ENCODE peak calls at places on chromosome 11, in nine cellular contexts. H is ovary; Y is CD8-positive, alpha-beta memory T cell; I is cardiac muscle cell; U is CD4-positive, alpha-beta memory T cell; P is IMR-90; T is MM.1S; W is heart left ventricle; Z is neural progenitor cell. R is an unnamed sample.

GRCh38 chr11:43924112-43924855 is 18.2 kb upstream of the C11orf96 start:
- DNase-seq in H (peak), Y (no peak), I (no peak), U (no peak), P (no peak), T (no peak), W (no peak), Z (no peak), R (no peak)

GRCh38 chr11:69825941-69826340 is 6.7 kb upstream of the FGF3 start:
- DNase-seq in H (no peak), Y (no peak), I (no peak), U (no peak), P (no peak), T (no peak), W (no peak), Z (no peak), R (no peak)

GRCh38 chr11:79440451-79441158 is at the start of gene TENM4:
- DNase-seq in H (peak), Y (no peak), I (peak), U (no peak), P (peak), T (peak), W (peak), Z (peak), R (peak)

GRCh38 chr11:86477495-86478155 is 102.9 kb downstream of the CCDC81 start:
- DNase-seq in H (peak), Y (no peak), I (no peak), U (no peak), P (peak), T (no peak), W (peak), Z (no peak), R (no peak)

GRCh38 chr11:126118806-126119205 is 56.1 kb upstream of the CDON start:
- DNase-seq in H (no peak), Y (no peak), I (no peak), U (no peak), P (no peak), T (no peak), W (no peak), Z (no peak), R (no peak)

GRCh38 chr11:113118104-113118503 is 156.9 kb downstream of the NCAM1 start:
- DNase-seq in H (no peak), Y (no peak), I (no peak), U (no peak), P (no peak), T (no peak), W (no peak), Z (no peak), R (no peak)

GRCh38 chr11:80390546-80390945 is 949.7 kb upstream of the TENM4 start:
- DNase-seq in H (no peak), Y (no peak), I (no peak), U (no peak), P (no peak), T (no peak), W (no peak), Z (no peak), R (no peak)

GRCh38 chr11:34135439-34135838 is 30.0 kb downstream of the NAT10 start:
- DNase-seq in H (no peak), Y (no peak), I (no peak), U (no peak), P (no peak), T (no peak), W (no peak), Z (no peak), R (no peak)

GRCh38 chr11:69721745-69722144 is 17.9 kb upstream of the FGF19 start:
- DNase-seq in H (no peak), Y (no peak), I (no peak), U (no peak), P (no peak), T (no peak), W (no peak), Z (peak), R (no peak)

GRCh38 chr11:124793466-124794278 is 6.5 kb downstream of the MSANTD2 start:
- DNase-seq in H (no peak), Y (no peak), I (peak), U (no peak), P (peak), T (peak), W (no peak), Z (peak), R (no peak)

GRCh38 chr11:70483077-70483861 is 84.9 kb downstream of the CTTN start:
- DNase-seq in H (no peak), Y (no peak), I (peak), U (no peak), P (peak), T (no peak), W (peak), Z (no peak), R (no peak)

GRCh38 chr11:81497202-81497804 is 1236.4 kb downstream of the FAM181B start:
- DNase-seq in H (no peak), Y (no peak), I (peak), U (no peak), P (peak), T (peak), W (no peak), Z (peak), R (no peak)

GRCh38 chr11:63508009-63508408 is 2.1 kb downstream of the LGALS12 start:
- DNase-seq in H (no peak), Y (no peak), I (peak), U (no peak), P (no peak), T (peak), W (peak), Z (peak), R (no peak)

GRCh38 chr11:63503492-63503891 is 2.4 kb upstream of the LGALS12 start:
- DNase-seq in H (no peak), Y (no peak), I (no peak), U (no peak), P (no peak), T (no peak), W (no peak), Z (no peak), R (no peak)

GRCh38 chr11:63504933-63505586 is 824 bp upstream of the LGALS12 start:
- DNase-seq in H (no peak), Y (no peak), I (no peak), U (no peak), P (no peak), T (no peak), W (no peak), Z (no peak), R (no peak)

GRCh38 chr11:63504054-63504453 is 1.8 kb upstream of the LGALS12 start:
- DNase-seq in H (no peak), Y (no peak), I (no peak), U (no peak), P (no peak), T (no peak), W (no peak), Z (no peak), R (no peak)

GRCh38 chr11:63505857-63506528 is at the start of gene LGALS12:
- DNase-seq in H (no peak), Y (no peak), I (no peak), U (no peak), P (no peak), T (no peak), W (no peak), Z (no peak), R (no peak)
- H3K4me3 ChIP-seq in H (no peak), Y (no peak), I (no peak), U (no peak), P (no peak), T (no peak), W (peak), Z (no peak), R (no peak)

DNA sequence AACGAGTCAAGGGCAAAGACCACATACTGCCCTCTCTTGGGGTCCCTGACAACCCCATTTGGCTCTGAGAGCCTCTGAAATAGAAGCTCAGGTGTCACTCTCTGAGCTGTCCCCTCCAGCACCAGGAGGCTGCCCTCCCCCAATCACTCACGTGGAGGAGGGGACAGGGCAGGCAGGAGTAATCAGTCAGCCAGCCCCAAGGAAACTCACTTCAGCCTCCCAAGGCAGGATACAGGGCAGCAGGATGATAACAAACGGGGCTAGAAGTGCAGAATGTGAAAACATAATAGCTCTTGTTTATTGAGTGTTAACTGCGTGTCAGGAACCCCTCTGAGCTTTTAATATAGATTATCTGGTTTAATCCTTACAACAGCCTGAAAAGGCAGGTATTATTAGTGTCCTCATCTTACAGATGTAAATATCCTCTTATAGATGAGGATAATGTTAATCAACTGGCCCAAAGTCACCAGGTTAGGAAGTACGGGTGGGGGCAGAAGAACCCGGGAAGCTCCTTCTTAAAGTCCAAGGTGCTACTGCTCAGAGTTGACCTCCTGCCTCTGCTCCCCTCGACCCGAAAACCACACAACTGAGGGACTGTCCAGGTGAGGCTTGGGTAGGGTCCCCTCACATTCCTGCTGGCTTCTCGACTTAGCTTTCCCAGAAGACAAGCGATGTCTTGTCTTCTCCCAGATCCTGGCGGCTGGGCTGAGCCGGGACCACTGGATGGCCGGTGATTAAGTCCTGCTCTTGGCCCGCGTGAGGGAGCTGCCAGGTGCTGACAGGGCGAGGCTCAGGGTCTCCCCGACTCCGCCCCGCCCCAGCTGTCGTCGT is 2.7 kb downstream of the CHRM4 start:
- DNase-seq in H (no peak), Y (no peak), I (peak), U (no peak), P (no peak), T (no peak), W (no peak), Z (peak), R (no peak)
- H3K4me3 ChIP-seq in H (no peak), Y (no peak), I (peak), U (no peak), P (no peak), T (peak), W (peak), Z (peak), R (peak)

GRCh38 chr11:14299921-14300320 is 59.1 kb downstream of the RRAS2 start:
- DNase-seq in H (no peak), Y (no peak), I (no peak), U (no peak), P (no peak), T (no peak), W (no peak), Z (no peak), R (no peak)

GRCh38 chr11:14305649-14306048 is 53.3 kb downstream of the RRAS2 start:
- DNase-seq in H (no peak), Y (no peak), I (no peak), U (no peak), P (no peak), T (no peak), W (no peak), Z (no peak), R (no peak)

GRCh38 chr11:14304601-14305000 is 54.4 kb downstream of the RRAS2 start:
- DNase-seq in H (no peak), Y (no peak), I (peak), U (no peak), P (no peak), T (no peak), W (no peak), Z (peak), R (no peak)

GRCh38 chr11:14306481-14306880 is 52.5 kb downstream of the RRAS2 start:
- DNase-seq in H (no peak), Y (no peak), I (no peak), U (no peak), P (no peak), T (no peak), W (no peak), Z (peak), R (no peak)

DNA sequence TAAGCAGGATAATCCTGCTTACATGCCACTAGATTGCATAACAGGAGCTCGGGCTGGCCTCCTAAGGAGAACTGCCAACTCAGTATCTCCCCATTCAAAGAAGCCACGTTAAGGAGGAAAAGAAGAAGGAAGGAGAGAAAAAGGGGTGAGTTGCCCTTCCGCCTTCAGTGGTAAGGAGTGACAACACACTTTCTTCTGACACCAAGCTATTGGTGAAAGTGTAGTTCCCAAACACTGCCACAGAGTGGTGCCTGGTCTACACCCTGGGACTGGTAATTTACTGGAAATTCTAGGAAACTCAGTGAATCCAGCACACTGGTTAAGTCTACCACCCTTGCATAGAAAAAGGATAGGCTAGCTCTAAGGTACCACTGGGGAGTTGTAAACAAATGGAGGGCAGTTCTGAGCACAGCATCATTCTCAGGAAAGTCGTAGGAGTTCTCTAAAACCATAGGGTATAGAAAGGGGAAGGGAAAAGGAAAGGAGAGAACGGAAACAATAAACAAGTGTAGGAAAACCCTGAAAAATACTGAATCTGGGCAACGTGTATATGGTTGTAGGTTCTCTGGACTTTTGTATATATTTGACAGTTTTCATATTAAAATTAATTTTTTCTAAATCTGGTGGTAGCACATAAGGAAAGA is 58.2 kb downstream of the RRAS2 start:
- DNase-seq in H (peak), Y (peak), I (peak), U (no peak), P (peak), T (peak), W (peak), Z (peak), R (no peak)
- H3K4me3 ChIP-seq in H (no peak), Y (no peak), I (no peak), U (no peak), P (no peak), T (no peak), W (no peak), Z (no peak), R (no peak)

GRCh38 chr11:65227879-65228278 is 33.9 kb upstream of the POLA2 start:
- DNase-seq in H (no peak), Y (no peak), I (no peak), U (no peak), P (no peak), T (no peak), W (no peak), Z (no peak), R (no peak)

GRCh38 chr11:65223031-65223430 is 38.7 kb upstream of the POLA2 start:
- DNase-seq in H (no peak), Y (no peak), I (no peak), U (no peak), P (no peak), T (no peak), W (no peak), Z (no peak), R (no peak)

GRCh38 chr11:65226103-65226442 is 35.7 kb upstream of the POLA2 start:
- DNase-seq in H (no peak), Y (no peak), I (no peak), U (no peak), P (no peak), T (no peak), W (no peak), Z (no peak), R (no peak)

GRCh38 chr11:65224939-65225283 is 36.9 kb upstream of the POLA2 start:
- DNase-seq in H (peak), Y (no peak), I (no peak), U (no peak), P (peak), T (no peak), W (no peak), Z (peak), R (peak)

GRCh38 chr11:65225284-65226102 is 36.3 kb upstream of the POLA2 start:
- DNase-seq in H (peak), Y (peak), I (peak), U (peak), P (peak), T (peak), W (peak), Z (peak), R (no peak)
- H3K4me3 ChIP-seq in H (peak), Y (peak), I (peak), U (no peak), P (peak), T (peak), W (peak), Z (peak), R (peak)

DNA sequence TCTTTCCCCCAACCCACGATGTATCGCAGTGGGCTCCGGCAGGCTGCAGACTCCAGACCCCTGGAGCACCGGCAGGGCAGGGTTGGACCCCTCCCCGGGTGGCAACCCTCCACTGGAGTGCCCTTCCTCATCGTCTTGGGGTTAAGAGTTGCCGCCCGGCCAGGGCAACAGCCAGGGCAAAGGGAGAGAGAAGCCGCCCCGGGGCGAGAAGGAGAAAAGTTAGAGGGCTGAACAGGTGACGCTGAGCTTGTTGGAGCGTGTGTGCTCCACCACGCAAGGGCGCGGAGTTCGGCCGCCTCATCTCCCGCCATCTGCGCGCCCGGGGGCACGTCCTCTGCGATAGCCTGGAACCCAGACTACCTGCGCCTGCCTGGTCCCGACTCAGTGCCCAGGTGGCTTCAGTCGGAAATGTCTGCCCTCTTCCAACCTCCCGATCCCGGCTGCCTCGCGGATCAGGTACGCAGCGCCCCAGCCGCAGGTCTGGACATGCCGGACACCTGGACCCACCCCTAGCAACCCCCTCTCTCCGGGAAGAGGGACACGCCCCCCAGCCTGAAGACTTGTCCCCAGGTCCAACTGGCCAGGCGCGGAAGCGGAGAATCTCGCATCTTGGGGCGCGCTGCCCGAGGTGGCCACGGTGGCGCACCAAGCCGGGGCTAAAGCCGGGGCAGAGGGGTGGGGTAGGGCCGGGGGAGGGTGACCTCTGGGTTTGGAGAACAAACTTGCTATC is 1.1 kb downstream of the DSCAML1 start:
- DNase-seq in H (no peak), Y (no peak), I (no peak), U (no peak), P (no peak), T (no peak), W (no peak), Z (peak), R (no peak)
- H3K4me3 ChIP-seq in H (no peak), Y (peak), I (peak), U (no peak), P (no peak), T (no peak), W (peak), Z (peak), R (no peak)

DNA sequence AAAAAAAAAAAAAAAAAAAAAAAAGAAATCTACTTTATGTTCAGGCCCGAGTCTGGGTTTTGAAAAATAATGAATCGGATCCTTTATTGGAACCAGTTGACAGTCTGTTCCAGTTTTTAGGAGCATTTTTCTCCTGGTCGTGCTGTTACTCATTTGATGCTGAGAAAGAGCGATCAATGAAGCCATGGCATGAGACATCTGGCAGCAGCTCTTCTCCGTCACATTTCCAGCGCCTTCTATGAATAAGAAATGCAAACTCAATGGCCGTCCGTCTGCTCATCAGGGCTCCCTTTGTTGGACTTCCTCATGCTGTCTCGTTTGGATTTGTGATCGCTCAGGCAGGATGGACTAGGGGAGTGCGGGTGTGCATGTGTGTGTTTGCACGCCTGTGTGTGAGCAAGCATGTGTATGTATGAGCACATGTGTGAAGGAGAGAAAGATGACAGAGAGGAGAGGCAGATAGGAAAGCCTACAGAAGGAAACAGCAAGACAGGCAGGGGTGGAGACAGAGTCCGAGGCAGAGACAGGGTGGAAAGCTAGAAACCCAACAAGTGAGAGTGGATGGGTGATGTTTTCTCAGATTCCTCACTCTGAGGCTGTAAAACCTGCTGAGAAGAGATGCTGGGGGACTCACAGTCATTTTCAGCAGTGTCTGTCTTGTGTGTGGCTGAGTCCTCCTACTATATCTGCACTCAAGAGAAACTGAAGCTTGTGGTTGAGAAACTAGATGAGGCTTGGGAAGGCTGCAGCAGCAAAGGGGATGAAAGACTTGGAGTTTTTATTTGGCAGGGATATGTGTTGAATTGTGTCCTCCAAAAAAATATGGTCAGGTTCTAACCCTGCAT is 56.0 kb upstream of the CLMP start:
- DNase-seq in H (no peak), Y (no peak), I (no peak), U (no peak), P (no peak), T (no peak), W (no peak), Z (no peak), R (no peak)
- H3K4me3 ChIP-seq in H (no peak), Y (no peak), I (no peak), U (no peak), P (no peak), T (no peak), W (no peak), Z (no peak), R (no peak)

R was measured in AG04449.